ENCODE peak calls at places on chromosomes 13 and 19, in five cellular contexts. One of them, this sample, is unnamed.

GRCh38 chr13:112873851-112874750 is 94.9 kb upstream of the MCF2L start:
- DNase-seq in HEK293T: peak
- DNase-seq in H1: peak
- DNase-seq in GM12878: no peak
- DNase-seq in HepG2: peak
- DNase-seq in this sample: no peak

GRCh38 chr19:53903055-53903680 is 5.9 kb upstream of the CACNG7 start:
- DNase-seq in H1: no peak
- DNase-seq in HepG2: peak
- DNase-seq in GM12878: no peak
- DNase-seq in HEK293T: no peak
- DNase-seq in this sample: no peak

GRCh38 chr13:90070362-90070761 is 1277.1 kb upstream of the MIR17HG start:
- DNase-seq in HEK293T: no peak
- DNase-seq in HepG2: peak
- DNase-seq in H1: no peak
- DNase-seq in GM12878: no peak
- DNase-seq in this sample: no peak

GRCh38 chr19:3626473-3627350 is at the start of gene CACTIN:
- DNase-seq in HEK293T: peak
- DNase-seq in H1: peak
- DNase-seq in GM12878: peak
- DNase-seq in HepG2: peak
- DNase-seq in this sample: peak

GRCh38 chr13:40986328-40986856 is 32.7 kb downstream of the ELF1 start:
- DNase-seq in H1: no peak
- DNase-seq in GM12878: no peak
- DNase-seq in HepG2: peak
- DNase-seq in HEK293T: no peak
- DNase-seq in this sample: no peak

GRCh38 chr13:40102854-40103253 is 447.4 kb downstream of the COG6 start:
- DNase-seq in HepG2: peak
- DNase-seq in GM12878: no peak
- DNase-seq in H1: no peak
- DNase-seq in HEK293T: no peak
- DNase-seq in this sample: no peak

GRCh38 chr19:19214892-19215291 is 3.1 kb downstream of the NCAN start:
- DNase-seq in GM12878: no peak
- DNase-seq in HEK293T: peak
- DNase-seq in HepG2: peak
- DNase-seq in H1: no peak
- DNase-seq in this sample: peak

GRCh38 chr19:15701757-15702589 is 25.9 kb upstream of the OR10H2 start:
- DNase-seq in GM12878: no peak
- DNase-seq in H1: no peak
- DNase-seq in HepG2: peak
- DNase-seq in HEK293T: no peak
- DNase-seq in this sample: no peak

GRCh38 chr13:51271528-51272070 is 49.4 kb downstream of the FAM124A start:
- DNase-seq in HepG2: no peak
- DNase-seq in HEK293T: no peak
- DNase-seq in H1: no peak
- DNase-seq in GM12878: no peak
- DNase-seq in this sample: no peak

GRCh38 chr19:3576696-3577443 is 4.1 kb downstream of the HMG20B start:
- DNase-seq in HepG2: no peak
- DNase-seq in HEK293T: no peak
- DNase-seq in H1: peak
- DNase-seq in GM12878: no peak
- DNase-seq in this sample: no peak

GRCh38 chr13:83221256-83221655 is 661.0 kb downstream of the SLITRK1 start:
- DNase-seq in HepG2: no peak
- DNase-seq in HEK293T: no peak
- DNase-seq in H1: no peak
- DNase-seq in GM12878: no peak
- DNase-seq in this sample: no peak

GRCh38 chr13:109479534-109479933 is 306.8 kb downstream of the IRS2 start:
- DNase-seq in HEK293T: no peak
- DNase-seq in HepG2: no peak
- DNase-seq in H1: no peak
- DNase-seq in GM12878: no peak
- DNase-seq in this sample: no peak

GRCh38 chr13:48506092-48506701 is 26.7 kb downstream of the RCBTB2 start:
- DNase-seq in H1: no peak
- DNase-seq in GM12878: no peak
- DNase-seq in HEK293T: no peak
- DNase-seq in HepG2: no peak
- DNase-seq in this sample: no peak

GRCh38 chr13:45280751-45281634 is 60.0 kb downstream of the TPT1 start:
- DNase-seq in H1: peak
- DNase-seq in HEK293T: peak
- DNase-seq in HepG2: peak
- DNase-seq in GM12878: no peak
- DNase-seq in this sample: peak

GRCh38 chr19:47796785-47797184 is 7.6 kb downstream of the TPRX1 start:
- DNase-seq in H1: no peak
- DNase-seq in GM12878: no peak
- DNase-seq in HepG2: no peak
- DNase-seq in HEK293T: no peak
- DNase-seq in this sample: no peak

GRCh38 chr19:29421186-29421525 is 104.6 kb upstream of the VSTM2B start:
- DNase-seq in HEK293T: no peak
- DNase-seq in GM12878: no peak
- DNase-seq in H1: no peak
- DNase-seq in HepG2: no peak
- DNase-seq in this sample: no peak

GRCh38 chr19:44700547-44700946 is 1.6 kb downstream of the CEACAM16 start:
- DNase-seq in HEK293T: no peak
- DNase-seq in GM12878: no peak
- DNase-seq in HepG2: no peak
- DNase-seq in H1: no peak
- DNase-seq in this sample: no peak

GRCh38 chr19:14048439-14049153 is 13.3 kb downstream of the PALM3 start:
- DNase-seq in HEK293T: peak
- DNase-seq in HepG2: peak
- DNase-seq in H1: peak
- DNase-seq in GM12878: no peak
- DNase-seq in this sample: peak

GRCh38 chr13:42272115-42272756 is at the start of gene AKAP11:
- DNase-seq in H1: no peak
- DNase-seq in HepG2: peak
- DNase-seq in GM12878: no peak
- DNase-seq in HEK293T: peak
- DNase-seq in this sample: peak

GRCh38 chr19:1935484-1936208 is 5.3 kb upstream of the CSNK1G2 start:
- DNase-seq in HepG2: peak
- DNase-seq in HEK293T: no peak
- DNase-seq in H1: no peak
- DNase-seq in GM12878: no peak
- DNase-seq in this sample: no peak

GRCh38 chr19:42184401-42184861 is 33.0 kb downstream of the DEDD2 start:
- DNase-seq in HEK293T: peak
- DNase-seq in HepG2: peak
- DNase-seq in H1: peak
- DNase-seq in GM12878: no peak
- DNase-seq in this sample: peak

GRCh38 chr19:18860725-18861124 is 29.0 kb downstream of the UPF1 start:
- DNase-seq in HepG2: no peak
- DNase-seq in HEK293T: no peak
- DNase-seq in H1: no peak
- DNase-seq in GM12878: no peak
- DNase-seq in this sample: no peak

GRCh38 chr19:41883463-41883820 is 458 bp downstream of the ARHGEF1 start:
- DNase-seq in GM12878: no peak
- DNase-seq in HEK293T: no peak
- DNase-seq in HepG2: no peak
- DNase-seq in H1: no peak
- DNase-seq in this sample: no peak

DNA sequence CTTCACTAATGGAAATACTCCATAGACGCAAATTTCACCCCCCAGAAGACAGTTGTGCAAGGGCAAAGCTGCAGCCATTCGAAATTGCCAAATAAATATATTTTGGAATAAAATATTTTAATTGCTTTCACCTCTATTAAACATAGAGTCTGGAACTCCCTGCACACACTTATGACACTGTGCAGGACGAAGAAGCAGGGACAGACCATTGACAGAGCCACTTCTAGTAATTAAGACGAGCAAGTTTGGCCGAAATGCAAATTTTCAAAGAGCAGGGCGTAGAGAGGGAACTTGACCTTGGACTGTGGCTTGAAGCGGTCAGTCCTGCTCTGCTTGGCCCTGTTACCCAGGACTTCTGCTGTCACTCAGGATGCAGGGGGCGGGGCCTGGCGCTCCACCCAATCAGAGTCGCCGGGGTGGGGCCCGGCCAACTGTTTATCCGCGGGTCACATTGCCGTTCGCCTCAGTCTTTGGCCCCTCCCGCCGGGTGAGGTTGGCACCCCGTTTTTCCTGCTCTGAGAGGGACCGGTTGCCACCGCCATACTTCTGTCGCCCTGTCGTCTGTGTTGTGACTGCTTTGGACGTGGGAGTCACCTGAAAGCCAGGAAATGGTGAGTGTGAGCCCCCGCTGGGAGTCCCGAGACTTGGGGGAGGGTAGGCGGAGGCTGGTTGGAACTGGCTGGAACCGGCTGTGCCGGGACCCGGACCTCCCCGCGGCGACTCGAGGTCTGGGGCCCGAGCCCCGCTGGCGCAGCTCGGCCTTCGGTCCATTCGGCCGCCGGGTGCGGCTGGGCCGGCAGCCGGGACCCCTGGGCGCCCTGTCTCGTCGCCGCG is at the start of gene ZNF844:
- DNase-seq in H1: peak
- DNase-seq in HepG2: peak
- DNase-seq in GM12878: peak
- DNase-seq in HEK293T: no peak
- DNase-seq in this sample: peak
- TF ChIP-seq SUZ12 in H1: no peak
- TF ChIP-seq SUZ12 in HepG2: no peak
- TF ChIP-seq SUZ12 in GM12878: no peak
- TF ChIP-seq SUZ12 in HEK293T: no peak
- TF ChIP-seq SUZ12 in this sample: no peak

DNA sequence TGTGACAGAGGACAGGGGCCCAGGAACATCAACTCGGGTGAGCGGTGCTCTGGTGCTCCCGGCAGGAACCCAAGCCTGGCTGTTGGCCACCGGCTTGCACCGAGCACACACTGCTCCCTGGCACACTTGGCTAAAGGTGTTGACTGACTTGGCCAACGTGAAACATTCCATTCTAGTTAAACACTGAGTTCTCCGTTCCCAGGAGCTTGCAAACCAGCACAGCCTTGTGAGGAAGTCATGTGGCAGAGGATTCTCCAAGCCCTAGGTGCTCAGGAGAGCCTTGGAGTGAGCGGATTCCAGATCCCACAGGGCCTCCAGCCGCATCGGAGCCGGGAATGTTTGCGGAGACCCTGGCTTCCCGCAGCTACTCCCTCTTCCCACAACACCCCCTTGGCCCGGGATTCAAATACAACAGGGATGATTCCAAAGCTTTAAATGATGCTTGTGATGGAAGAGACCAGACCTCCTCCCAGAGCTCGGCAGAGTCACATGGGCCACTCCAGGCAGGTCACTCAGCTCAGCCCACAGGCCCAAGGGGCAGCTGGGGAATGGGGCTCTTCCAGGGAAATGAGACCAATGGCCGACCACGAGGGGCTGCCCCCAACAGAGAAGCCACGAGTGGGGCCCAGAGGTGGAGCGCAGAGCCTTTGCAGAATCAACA is 2.9 kb downstream of the C13orf46 start:
- DNase-seq in HepG2: no peak
- DNase-seq in GM12878: no peak
- DNase-seq in HEK293T: no peak
- DNase-seq in H1: no peak
- DNase-seq in this sample: no peak
- TF ChIP-seq SUZ12 in HepG2: no peak
- TF ChIP-seq SUZ12 in GM12878: no peak
- TF ChIP-seq SUZ12 in HEK293T: no peak
- TF ChIP-seq SUZ12 in H1: no peak
- TF ChIP-seq SUZ12 in this sample: no peak

DNA sequence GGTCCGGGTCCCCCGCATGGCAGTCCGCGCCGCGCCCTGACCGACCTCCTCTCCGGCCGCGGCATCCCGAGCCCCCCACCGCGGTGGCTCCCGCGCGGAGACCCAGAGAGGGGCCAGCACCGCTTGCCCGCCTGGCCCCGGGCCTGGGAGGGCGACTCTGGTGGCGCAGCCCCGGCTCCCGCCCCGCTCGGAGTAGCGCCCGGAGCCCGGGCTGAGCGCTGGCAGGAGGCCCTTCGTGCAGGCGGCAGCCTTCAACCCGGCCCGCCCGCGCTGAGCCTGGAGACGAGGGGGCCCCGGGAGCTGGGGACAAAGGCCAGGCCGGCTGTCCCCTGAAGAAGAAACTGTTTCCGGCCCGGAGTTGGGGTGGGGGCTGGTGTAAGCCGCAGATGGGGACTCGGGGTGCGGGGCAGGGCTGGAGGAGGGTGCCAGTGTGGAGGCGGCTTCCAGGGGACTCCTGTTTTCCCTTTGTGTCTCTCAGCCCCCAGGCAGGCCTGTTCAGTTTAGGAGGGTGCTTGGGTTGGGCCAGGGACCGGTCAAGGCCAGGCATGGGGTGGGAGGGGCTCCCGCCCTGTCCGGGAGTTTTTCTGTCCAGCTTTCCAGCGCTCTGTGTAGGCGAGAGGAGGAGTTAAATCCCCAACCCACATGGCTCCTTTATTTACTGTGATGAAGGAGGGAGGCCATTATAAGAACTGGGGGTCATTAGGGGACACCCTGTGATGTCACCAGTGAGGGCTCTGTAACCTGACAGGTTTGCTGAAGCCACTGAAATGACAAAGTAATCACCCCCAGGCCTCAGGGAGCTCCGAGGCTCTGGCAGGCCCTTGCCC is 967 bp downstream of the LRP3 start:
- DNase-seq in H1: no peak
- DNase-seq in HEK293T: peak
- DNase-seq in GM12878: no peak
- DNase-seq in HepG2: peak
- DNase-seq in this sample: no peak
- TF ChIP-seq SUZ12 in H1: peak
- TF ChIP-seq SUZ12 in HEK293T: no peak
- TF ChIP-seq SUZ12 in GM12878: no peak
- TF ChIP-seq SUZ12 in HepG2: no peak
- TF ChIP-seq SUZ12 in this sample: no peak

GRCh38 chr13:59266478-59267063 is 897.2 kb downstream of the DIAPH3 start:
- DNase-seq in H1: no peak
- DNase-seq in GM12878: no peak
- DNase-seq in HepG2: no peak
- DNase-seq in HEK293T: no peak
- DNase-seq in this sample: no peak

GRCh38 chr13:59270327-59270726 is 893.4 kb downstream of the DIAPH3 start:
- DNase-seq in GM12878: no peak
- DNase-seq in HEK293T: no peak
- DNase-seq in H1: no peak
- DNase-seq in HepG2: no peak
- DNase-seq in this sample: no peak

GRCh38 chr13:59274958-59275727 is 888.6 kb downstream of the DIAPH3 start:
- DNase-seq in H1: no peak
- DNase-seq in HEK293T: no peak
- DNase-seq in HepG2: no peak
- DNase-seq in GM12878: peak
- DNase-seq in this sample: no peak

GRCh38 chr13:59263531-59263930 is 900.2 kb downstream of the DIAPH3 start:
- DNase-seq in GM12878: no peak
- DNase-seq in HepG2: no peak
- DNase-seq in H1: no peak
- DNase-seq in HEK293T: no peak
- DNase-seq in this sample: no peak

GRCh38 chr13:59269476-59269875 is 894.3 kb downstream of the DIAPH3 start:
- DNase-seq in H1: no peak
- DNase-seq in HEK293T: no peak
- DNase-seq in GM12878: no peak
- DNase-seq in HepG2: no peak
- DNase-seq in this sample: no peak
- TF ChIP-seq SUZ12 in H1: no peak
- TF ChIP-seq SUZ12 in HEK293T: no peak
- TF ChIP-seq SUZ12 in GM12878: no peak
- TF ChIP-seq SUZ12 in HepG2: no peak
- TF ChIP-seq SUZ12 in this sample: no peak

This sample was measured in NT2/D1.